ENCODE peak calls at places on chromosomes 2 and 18, in four cellular contexts. A is lung, R is SW480, Y is occipital lobe. Q is an unnamed sample.
A peak's percentile ranks its signal among the peaks of the same experiment; 100 is the strongest.

GRCh38 chr2:36277146-36277808 is 78.3 kb upstream of the CRIM1 start:
- DNase-seq in R (peak; percentile 11), A (no peak), Y (no peak), Q (no peak)

GRCh38 chr2:168182850-168183249 is 64.5 kb downstream of the STK39 start:
- DNase-seq in A (no peak), Y (no peak), R (no peak), Q (no peak)

GRCh38 chr2:103437161-103437560 is 675.3 kb downstream of the TMEM182 start:
- DNase-seq in A (no peak), Y (no peak), R (no peak), Q (no peak)

GRCh38 chr2:96452054-96452453 is 53.1 kb downstream of the NEURL3 start:
- DNase-seq in Y (no peak), A (no peak), R (no peak), Q (no peak)

GRCh38 chr2:238320246-238320647 is at the start of gene TRAF3IP1:
- DNase-seq in R (peak; percentile 85), Y (peak; percentile 90), A (peak; percentile 92), Q (peak; percentile 88)

GRCh38 chr2:97995026-97995733 is 568 bp downstream of the TMEM131 start:
- DNase-seq in Y (peak; percentile 57), A (peak; percentile 56), R (peak; percentile 65), Q (no peak)

GRCh38 chr2:241964133-241964532 is 94.6 kb downstream of the RTP5 start:
- DNase-seq in R (no peak), Y (no peak), A (no peak), Q (no peak)

GRCh38 chr2:214019229-214019972 is 391.5 kb upstream of the VWC2L start:
- DNase-seq in Y (no peak), A (peak; percentile 50), R (no peak), Q (no peak)

GRCh38 chr2:68997401-68997800 is 15.6 kb upstream of the ANTXR1 start:
- DNase-seq in Y (no peak), A (no peak), R (no peak), Q (no peak)

GRCh38 chr2:172995323-172996244 is 80.1 kb upstream of the MAP3K20 start:
- DNase-seq in A (no peak), R (peak; percentile 60), Y (no peak), Q (no peak)

GRCh38 chr2:96625571-96626552 is 12.2 kb downstream of the KANSL3 start:
- DNase-seq in Y (no peak), R (no peak), A (no peak), Q (no peak)

GRCh38 chr18:64330161-64330560 is 181.3 kb upstream of the LINC00305 start:
- DNase-seq in Y (no peak), R (no peak), A (no peak), Q (no peak)

GRCh38 chr2:127185720-127186119 is 34.4 kb downstream of the CYP27C1 start:
- DNase-seq in Y (no peak), A (no peak), R (no peak), Q (no peak)

GRCh38 chr2:24491626-24492282 is 700 bp downstream of the NCOA1 start:
- DNase-seq in R (peak; percentile 64), A (peak; percentile 53), Y (peak; percentile 43), Q (peak; percentile 66)

GRCh38 chr2:97718051-97718882 is 4.9 kb downstream of the ZAP70 start:
- DNase-seq in Y (no peak), R (no peak), A (no peak), Q (no peak)

GRCh38 chr18:41829648-41830516 is 125.2 kb upstream of the PIK3C3 start:
- DNase-seq in R (peak; percentile 17), Y (no peak), A (no peak), Q (no peak)

GRCh38 chr2:73642338-73643018 is at the start of gene NAT8:
- DNase-seq in R (no peak), A (no peak), Y (no peak), Q (no peak)

GRCh38 chr2:70089220-70089945 is 2.1 kb downstream of the PCBP1 start:
- DNase-seq in A (no peak), Y (no peak), R (peak; percentile 50), Q (no peak)

GRCh38 chr2:151162185-151162584 is 99.5 kb downstream of the RBM43 start:
- DNase-seq in A (no peak), R (peak; percentile 13), Y (no peak), Q (no peak)

GRCh38 chr2:101770672-101771071 is 73.2 kb downstream of the MAP4K4 start:
- DNase-seq in Y (no peak), A (no peak), R (peak; percentile 81), Q (no peak)

GRCh38 chr18:76161983-76162382 is 333.1 kb downstream of the ZNF516 start:
- DNase-seq in A (no peak), R (no peak), Y (no peak), Q (no peak)

GRCh38 chr2:41926614-41927580 is 120.9 kb upstream of the PKDCC start:
- DNase-seq in R (no peak), A (no peak), Y (no peak), Q (no peak)

GRCh38 chr2:121489284-121489683 is 41.4 kb upstream of the RNU4ATAC start:
- DNase-seq in Y (no peak), R (peak; percentile 13), A (peak; percentile 35), Q (no peak)

GRCh38 chr2:136238552-136239346 is 120.8 kb upstream of the CXCR4 start:
- DNase-seq in Y (no peak), R (no peak), A (no peak), Q (no peak)

Q was measured in caudate nucleus.